ENCODE peak calls at places on chromosomes 7 and 10, in ten cellular contexts. One of them, this sample, is unnamed.

GRCh38 chr7:99420213-99420612 is 11.4 kb downstream of the BUD31 start:
- DNase-seq in stimulated activated naive CD4-positive, alpha-beta T cell: no peak
- DNase-seq in stimulated activated CD4-positive, alpha-beta T cell treated with anti-CD3 and anti-CD28 coated beads, Interleukin-1b, Interleukin-23, amount 100 ng/mL, for 1 hour: no peak
- DNase-seq in HS-5: no peak
- DNase-seq in hypothalamus: no peak
- DNase-seq in non-pigmented ciliary epithelial cell: no peak
- DNase-seq in stimulated activated CD8-positive, alpha-beta memory T cell treated with anti-CD3 and anti-CD28 coated beads, Interleukin-15, amount 100 ng/mL, for 24 hours: no peak
- DNase-seq in DMS153: no peak
- DNase-seq in GM10248: no peak
- DNase-seq in activated CD8-positive, alpha-beta memory T cell treated with anti-CD3 and anti-CD28 coated beads for 24 hours: no peak
- DNase-seq in this sample: no peak

GRCh38 chr7:54637712-54638396 is 95.7 kb downstream of the VSTM2A start:
- DNase-seq in stimulated activated naive CD4-positive, alpha-beta T cell: no peak
- DNase-seq in stimulated activated CD4-positive, alpha-beta T cell treated with anti-CD3 and anti-CD28 coated beads, Interleukin-1b, Interleukin-23, amount 100 ng/mL, for 1 hour: no peak
- DNase-seq in HS-5: no peak
- DNase-seq in hypothalamus: no peak
- DNase-seq in non-pigmented ciliary epithelial cell: no peak
- DNase-seq in stimulated activated CD8-positive, alpha-beta memory T cell treated with anti-CD3 and anti-CD28 coated beads, Interleukin-15, amount 100 ng/mL, for 24 hours: no peak
- DNase-seq in DMS153: no peak
- DNase-seq in GM10248: no peak
- DNase-seq in activated CD8-positive, alpha-beta memory T cell treated with anti-CD3 and anti-CD28 coated beads for 24 hours: no peak
- DNase-seq in this sample: no peak

GRCh38 chr7:26900283-26900682 is 35.9 kb upstream of the SKAP2 start:
- DNase-seq in stimulated activated naive CD4-positive, alpha-beta T cell: no peak
- DNase-seq in stimulated activated CD4-positive, alpha-beta T cell treated with anti-CD3 and anti-CD28 coated beads, Interleukin-1b, Interleukin-23, amount 100 ng/mL, for 1 hour: no peak
- DNase-seq in HS-5: no peak
- DNase-seq in hypothalamus: no peak
- DNase-seq in non-pigmented ciliary epithelial cell: no peak
- DNase-seq in stimulated activated CD8-positive, alpha-beta memory T cell treated with anti-CD3 and anti-CD28 coated beads, Interleukin-15, amount 100 ng/mL, for 24 hours: no peak
- DNase-seq in DMS153: peak; percentile 29
- DNase-seq in GM10248: no peak
- DNase-seq in activated CD8-positive, alpha-beta memory T cell treated with anti-CD3 and anti-CD28 coated beads for 24 hours: no peak
- DNase-seq in this sample: no peak

GRCh38 chr7:108245523-108246226 is 115.5 kb upstream of the LAMB4 start:
- DNase-seq in stimulated activated naive CD4-positive, alpha-beta T cell: no peak
- DNase-seq in stimulated activated CD4-positive, alpha-beta T cell treated with anti-CD3 and anti-CD28 coated beads, Interleukin-1b, Interleukin-23, amount 100 ng/mL, for 1 hour: no peak
- DNase-seq in HS-5: no peak
- DNase-seq in hypothalamus: no peak
- DNase-seq in non-pigmented ciliary epithelial cell: no peak
- DNase-seq in stimulated activated CD8-positive, alpha-beta memory T cell treated with anti-CD3 and anti-CD28 coated beads, Interleukin-15, amount 100 ng/mL, for 24 hours: no peak
- DNase-seq in DMS153: no peak
- DNase-seq in GM10248: no peak
- DNase-seq in activated CD8-positive, alpha-beta memory T cell treated with anti-CD3 and anti-CD28 coated beads for 24 hours: no peak
- DNase-seq in this sample: no peak

GRCh38 chr7:20030915-20031362 is 186.2 kb downstream of the MACC1 start:
- DNase-seq in stimulated activated naive CD4-positive, alpha-beta T cell: no peak
- DNase-seq in stimulated activated CD4-positive, alpha-beta T cell treated with anti-CD3 and anti-CD28 coated beads, Interleukin-1b, Interleukin-23, amount 100 ng/mL, for 1 hour: no peak
- DNase-seq in HS-5: peak; percentile 86
- DNase-seq in hypothalamus: no peak
- DNase-seq in non-pigmented ciliary epithelial cell: peak; percentile 28
- DNase-seq in stimulated activated CD8-positive, alpha-beta memory T cell treated with anti-CD3 and anti-CD28 coated beads, Interleukin-15, amount 100 ng/mL, for 24 hours: no peak
- DNase-seq in DMS153: no peak
- DNase-seq in GM10248: no peak
- DNase-seq in activated CD8-positive, alpha-beta memory T cell treated with anti-CD3 and anti-CD28 coated beads for 24 hours: no peak
- DNase-seq in this sample: no peak

GRCh38 chr7:26655761-26656160 is 208.6 kb downstream of the SKAP2 start:
- DNase-seq in stimulated activated naive CD4-positive, alpha-beta T cell: no peak
- DNase-seq in stimulated activated CD4-positive, alpha-beta T cell treated with anti-CD3 and anti-CD28 coated beads, Interleukin-1b, Interleukin-23, amount 100 ng/mL, for 1 hour: no peak
- DNase-seq in HS-5: no peak
- DNase-seq in hypothalamus: no peak
- DNase-seq in non-pigmented ciliary epithelial cell: no peak
- DNase-seq in stimulated activated CD8-positive, alpha-beta memory T cell treated with anti-CD3 and anti-CD28 coated beads, Interleukin-15, amount 100 ng/mL, for 24 hours: no peak
- DNase-seq in DMS153: no peak
- DNase-seq in GM10248: no peak
- DNase-seq in activated CD8-positive, alpha-beta memory T cell treated with anti-CD3 and anti-CD28 coated beads for 24 hours: no peak
- DNase-seq in this sample: no peak

GRCh38 chr10:126491476-126491875 is 103.2 kb upstream of the ADAM12 start:
- DNase-seq in stimulated activated naive CD4-positive, alpha-beta T cell: no peak
- DNase-seq in stimulated activated CD4-positive, alpha-beta T cell treated with anti-CD3 and anti-CD28 coated beads, Interleukin-1b, Interleukin-23, amount 100 ng/mL, for 1 hour: no peak
- DNase-seq in HS-5: no peak
- DNase-seq in hypothalamus: no peak
- DNase-seq in non-pigmented ciliary epithelial cell: no peak
- DNase-seq in stimulated activated CD8-positive, alpha-beta memory T cell treated with anti-CD3 and anti-CD28 coated beads, Interleukin-15, amount 100 ng/mL, for 24 hours: no peak
- DNase-seq in DMS153: no peak
- DNase-seq in GM10248: no peak
- DNase-seq in activated CD8-positive, alpha-beta memory T cell treated with anti-CD3 and anti-CD28 coated beads for 24 hours: no peak
- DNase-seq in this sample: no peak

GRCh38 chr7:40638872-40639271 is 504.1 kb downstream of the SUGCT start:
- DNase-seq in stimulated activated naive CD4-positive, alpha-beta T cell: no peak
- DNase-seq in stimulated activated CD4-positive, alpha-beta T cell treated with anti-CD3 and anti-CD28 coated beads, Interleukin-1b, Interleukin-23, amount 100 ng/mL, for 1 hour: no peak
- DNase-seq in HS-5: no peak
- DNase-seq in hypothalamus: no peak
- DNase-seq in non-pigmented ciliary epithelial cell: no peak
- DNase-seq in stimulated activated CD8-positive, alpha-beta memory T cell treated with anti-CD3 and anti-CD28 coated beads, Interleukin-15, amount 100 ng/mL, for 24 hours: no peak
- DNase-seq in DMS153: no peak
- DNase-seq in GM10248: no peak
- DNase-seq in activated CD8-positive, alpha-beta memory T cell treated with anti-CD3 and anti-CD28 coated beads for 24 hours: no peak
- DNase-seq in this sample: no peak

GRCh38 chr10:43407148-43407575 is 1.8 kb downstream of the HNRNPF start:
- DNase-seq in stimulated activated naive CD4-positive, alpha-beta T cell: peak; percentile 68
- DNase-seq in stimulated activated CD4-positive, alpha-beta T cell treated with anti-CD3 and anti-CD28 coated beads, Interleukin-1b, Interleukin-23, amount 100 ng/mL, for 1 hour: no peak
- DNase-seq in HS-5: no peak
- DNase-seq in hypothalamus: peak; percentile 24
- DNase-seq in non-pigmented ciliary epithelial cell: no peak
- DNase-seq in stimulated activated CD8-positive, alpha-beta memory T cell treated with anti-CD3 and anti-CD28 coated beads, Interleukin-15, amount 100 ng/mL, for 24 hours: peak; percentile 28
- DNase-seq in DMS153: no peak
- DNase-seq in GM10248: peak; percentile 56
- DNase-seq in activated CD8-positive, alpha-beta memory T cell treated with anti-CD3 and anti-CD28 coated beads for 24 hours: peak; percentile 85
- DNase-seq in this sample: peak; percentile 67

GRCh38 chr7:78083466-78084120 is 285.0 kb downstream of the PHTF2 start:
- DNase-seq in stimulated activated naive CD4-positive, alpha-beta T cell: no peak
- DNase-seq in stimulated activated CD4-positive, alpha-beta T cell treated with anti-CD3 and anti-CD28 coated beads, Interleukin-1b, Interleukin-23, amount 100 ng/mL, for 1 hour: no peak
- DNase-seq in HS-5: no peak
- DNase-seq in hypothalamus: no peak
- DNase-seq in non-pigmented ciliary epithelial cell: no peak
- DNase-seq in stimulated activated CD8-positive, alpha-beta memory T cell treated with anti-CD3 and anti-CD28 coated beads, Interleukin-15, amount 100 ng/mL, for 24 hours: no peak
- DNase-seq in DMS153: no peak
- DNase-seq in GM10248: no peak
- DNase-seq in activated CD8-positive, alpha-beta memory T cell treated with anti-CD3 and anti-CD28 coated beads for 24 hours: no peak
- DNase-seq in this sample: no peak

GRCh38 chr10:818526-819220 is 112.8 kb downstream of the LARP4B start:
- DNase-seq in stimulated activated naive CD4-positive, alpha-beta T cell: no peak
- DNase-seq in stimulated activated CD4-positive, alpha-beta T cell treated with anti-CD3 and anti-CD28 coated beads, Interleukin-1b, Interleukin-23, amount 100 ng/mL, for 1 hour: no peak
- DNase-seq in HS-5: no peak
- DNase-seq in hypothalamus: no peak
- DNase-seq in non-pigmented ciliary epithelial cell: no peak
- DNase-seq in stimulated activated CD8-positive, alpha-beta memory T cell treated with anti-CD3 and anti-CD28 coated beads, Interleukin-15, amount 100 ng/mL, for 24 hours: no peak
- DNase-seq in DMS153: no peak
- DNase-seq in GM10248: no peak
- DNase-seq in activated CD8-positive, alpha-beta memory T cell treated with anti-CD3 and anti-CD28 coated beads for 24 hours: no peak
- DNase-seq in this sample: no peak

GRCh38 chr7:105940111-105940510 is 23.0 kb upstream of the CDHR3 start:
- DNase-seq in stimulated activated naive CD4-positive, alpha-beta T cell: no peak
- DNase-seq in stimulated activated CD4-positive, alpha-beta T cell treated with anti-CD3 and anti-CD28 coated beads, Interleukin-1b, Interleukin-23, amount 100 ng/mL, for 1 hour: no peak
- DNase-seq in HS-5: no peak
- DNase-seq in hypothalamus: no peak
- DNase-seq in non-pigmented ciliary epithelial cell: no peak
- DNase-seq in stimulated activated CD8-positive, alpha-beta memory T cell treated with anti-CD3 and anti-CD28 coated beads, Interleukin-15, amount 100 ng/mL, for 24 hours: no peak
- DNase-seq in DMS153: peak; percentile 88
- DNase-seq in GM10248: no peak
- DNase-seq in activated CD8-positive, alpha-beta memory T cell treated with anti-CD3 and anti-CD28 coated beads for 24 hours: no peak
- DNase-seq in this sample: no peak

GRCh38 chr10:4397337-4397736 is 428.7 kb upstream of the AKR1E2 start:
- DNase-seq in stimulated activated naive CD4-positive, alpha-beta T cell: no peak
- DNase-seq in stimulated activated CD4-positive, alpha-beta T cell treated with anti-CD3 and anti-CD28 coated beads, Interleukin-1b, Interleukin-23, amount 100 ng/mL, for 1 hour: no peak
- DNase-seq in HS-5: no peak
- DNase-seq in hypothalamus: no peak
- DNase-seq in non-pigmented ciliary epithelial cell: no peak
- DNase-seq in stimulated activated CD8-positive, alpha-beta memory T cell treated with anti-CD3 and anti-CD28 coated beads, Interleukin-15, amount 100 ng/mL, for 24 hours: no peak
- DNase-seq in DMS153: no peak
- DNase-seq in GM10248: no peak
- DNase-seq in activated CD8-positive, alpha-beta memory T cell treated with anti-CD3 and anti-CD28 coated beads for 24 hours: no peak
- DNase-seq in this sample: no peak

GRCh38 chr7:152363798-152364197 is 72.0 kb downstream of the KMT2C start:
- DNase-seq in stimulated activated naive CD4-positive, alpha-beta T cell: no peak
- DNase-seq in stimulated activated CD4-positive, alpha-beta T cell treated with anti-CD3 and anti-CD28 coated beads, Interleukin-1b, Interleukin-23, amount 100 ng/mL, for 1 hour: no peak
- DNase-seq in HS-5: no peak
- DNase-seq in hypothalamus: no peak
- DNase-seq in non-pigmented ciliary epithelial cell: no peak
- DNase-seq in stimulated activated CD8-positive, alpha-beta memory T cell treated with anti-CD3 and anti-CD28 coated beads, Interleukin-15, amount 100 ng/mL, for 24 hours: no peak
- DNase-seq in DMS153: no peak
- DNase-seq in GM10248: no peak
- DNase-seq in activated CD8-positive, alpha-beta memory T cell treated with anti-CD3 and anti-CD28 coated beads for 24 hours: no peak
- DNase-seq in this sample: no peak

GRCh38 chr7:24835643-24836042 is 78.4 kb upstream of the GSDME start:
- DNase-seq in stimulated activated naive CD4-positive, alpha-beta T cell: no peak
- DNase-seq in stimulated activated CD4-positive, alpha-beta T cell treated with anti-CD3 and anti-CD28 coated beads, Interleukin-1b, Interleukin-23, amount 100 ng/mL, for 1 hour: no peak
- DNase-seq in HS-5: no peak
- DNase-seq in hypothalamus: no peak
- DNase-seq in non-pigmented ciliary epithelial cell: no peak
- DNase-seq in stimulated activated CD8-positive, alpha-beta memory T cell treated with anti-CD3 and anti-CD28 coated beads, Interleukin-15, amount 100 ng/mL, for 24 hours: no peak
- DNase-seq in DMS153: no peak
- DNase-seq in GM10248: no peak
- DNase-seq in activated CD8-positive, alpha-beta memory T cell treated with anti-CD3 and anti-CD28 coated beads for 24 hours: no peak
- DNase-seq in this sample: no peak

GRCh38 chr7:21999896-22000295 is 54.2 kb upstream of the CDCA7L start:
- DNase-seq in stimulated activated naive CD4-positive, alpha-beta T cell: no peak
- DNase-seq in stimulated activated CD4-positive, alpha-beta T cell treated with anti-CD3 and anti-CD28 coated beads, Interleukin-1b, Interleukin-23, amount 100 ng/mL, for 1 hour: no peak
- DNase-seq in HS-5: peak; percentile 80
- DNase-seq in hypothalamus: no peak
- DNase-seq in non-pigmented ciliary epithelial cell: no peak
- DNase-seq in stimulated activated CD8-positive, alpha-beta memory T cell treated with anti-CD3 and anti-CD28 coated beads, Interleukin-15, amount 100 ng/mL, for 24 hours: no peak
- DNase-seq in DMS153: no peak
- DNase-seq in GM10248: no peak
- DNase-seq in activated CD8-positive, alpha-beta memory T cell treated with anti-CD3 and anti-CD28 coated beads for 24 hours: no peak
- DNase-seq in this sample: no peak